ENCODE peak calls at places on chromosome 7, in eight cellular contexts. One of them, this sample, is unnamed.
A peak's percentile ranks its signal among the peaks of the same experiment; 100 is the strongest.

GRCh38 chr7:22143496-22143895 is 197.8 kb upstream of the CDCA7L start:
- DNase-seq in LoVo: no peak
- DNase-seq in CD4-positive, alpha-beta memory T cell: no peak
- DNase-seq in neural crest cell: no peak
- DNase-seq in HEK293T: no peak
- DNase-seq in EH: no peak
- DNase-seq in D721Med: no peak
- DNase-seq in NCI-H345: no peak
- DNase-seq in this sample: no peak

GRCh38 chr7:137564677-137565076 is 221.1 kb upstream of the PTN start:
- DNase-seq in LoVo: no peak
- DNase-seq in CD4-positive, alpha-beta memory T cell: no peak
- DNase-seq in neural crest cell: no peak
- DNase-seq in HEK293T: no peak
- DNase-seq in EH: no peak
- DNase-seq in D721Med: no peak
- DNase-seq in NCI-H345: no peak
- DNase-seq in this sample: no peak

GRCh38 chr7:136359333-136359903 is 382.3 kb upstream of the MTPN start:
- DNase-seq in LoVo: no peak
- DNase-seq in CD4-positive, alpha-beta memory T cell: no peak
- DNase-seq in neural crest cell: no peak
- DNase-seq in HEK293T: no peak
- DNase-seq in EH: no peak
- DNase-seq in D721Med: no peak
- DNase-seq in NCI-H345: no peak
- DNase-seq in this sample: no peak

GRCh38 chr7:139602143-139602722 is 78.7 kb downstream of the CLEC2L start:
- DNase-seq in LoVo: peak; percentile 30
- DNase-seq in CD4-positive, alpha-beta memory T cell: peak; percentile 30
- DNase-seq in neural crest cell: no peak
- DNase-seq in HEK293T: peak; percentile 58
- DNase-seq in EH: peak; percentile 56
- DNase-seq in D721Med: no peak
- DNase-seq in NCI-H345: peak; percentile 60
- DNase-seq in this sample: peak; percentile 61

GRCh38 chr7:36286688-36287087 is 103.0 kb upstream of the ANLN start:
- DNase-seq in LoVo: no peak
- DNase-seq in CD4-positive, alpha-beta memory T cell: no peak
- DNase-seq in neural crest cell: no peak
- DNase-seq in HEK293T: no peak
- DNase-seq in EH: no peak
- DNase-seq in D721Med: no peak
- DNase-seq in NCI-H345: no peak
- DNase-seq in this sample: no peak

GRCh38 chr7:112462236-112462635 is 12.0 kb downstream of the IFRD1 start:
- DNase-seq in LoVo: peak; percentile 52
- DNase-seq in CD4-positive, alpha-beta memory T cell: no peak
- DNase-seq in neural crest cell: no peak
- DNase-seq in HEK293T: no peak
- DNase-seq in EH: peak; percentile 57
- DNase-seq in D721Med: no peak
- DNase-seq in NCI-H345: peak; percentile 45
- DNase-seq in this sample: peak; percentile 90

GRCh38 chr7:34850681-34851080 is 186.6 kb downstream of the DPY19L1 start:
- DNase-seq in LoVo: no peak
- DNase-seq in CD4-positive, alpha-beta memory T cell: no peak
- DNase-seq in neural crest cell: no peak
- DNase-seq in HEK293T: no peak
- DNase-seq in EH: peak; percentile 27
- DNase-seq in D721Med: no peak
- DNase-seq in NCI-H345: no peak
- DNase-seq in this sample: no peak

GRCh38 chr7:29851487-29851886 is 45.2 kb downstream of the WIPF3 start:
- DNase-seq in LoVo: no peak
- DNase-seq in CD4-positive, alpha-beta memory T cell: no peak
- DNase-seq in neural crest cell: no peak
- DNase-seq in HEK293T: no peak
- DNase-seq in EH: no peak
- DNase-seq in D721Med: no peak
- DNase-seq in NCI-H345: no peak
- DNase-seq in this sample: no peak

GRCh38 chr7:91005024-91005423 is 259.2 kb upstream of the FZD1 start:
- DNase-seq in LoVo: no peak
- DNase-seq in CD4-positive, alpha-beta memory T cell: no peak
- DNase-seq in neural crest cell: no peak
- DNase-seq in HEK293T: no peak
- DNase-seq in EH: no peak
- DNase-seq in D721Med: no peak
- DNase-seq in NCI-H345: no peak
- DNase-seq in this sample: no peak

GRCh38 chr7:121083138-121083789 is 94.8 kb downstream of the CPED1 start:
- DNase-seq in LoVo: no peak
- DNase-seq in CD4-positive, alpha-beta memory T cell: no peak
- DNase-seq in neural crest cell: no peak
- DNase-seq in HEK293T: no peak
- DNase-seq in EH: peak; percentile 67
- DNase-seq in D721Med: no peak
- DNase-seq in NCI-H345: no peak
- DNase-seq in this sample: peak; percentile 72

GRCh38 chr7:16669581-16669980 is 23.6 kb downstream of the BZW2 start:
- DNase-seq in LoVo: no peak
- DNase-seq in CD4-positive, alpha-beta memory T cell: no peak
- DNase-seq in neural crest cell: no peak
- DNase-seq in HEK293T: no peak
- DNase-seq in EH: peak; percentile 70
- DNase-seq in D721Med: no peak
- DNase-seq in NCI-H345: no peak
- DNase-seq in this sample: no peak

GRCh38 chr7:82816272-82816671 is 346.4 kb downstream of the PCLO start:
- DNase-seq in LoVo: no peak
- DNase-seq in CD4-positive, alpha-beta memory T cell: no peak
- DNase-seq in neural crest cell: no peak
- DNase-seq in HEK293T: no peak
- DNase-seq in EH: no peak
- DNase-seq in D721Med: no peak
- DNase-seq in NCI-H345: no peak
- DNase-seq in this sample: no peak

GRCh38 chr7:120838281-120838682 is 19.7 kb downstream of the TSPAN12 start:
- DNase-seq in LoVo: no peak
- DNase-seq in CD4-positive, alpha-beta memory T cell: no peak
- DNase-seq in neural crest cell: no peak
- DNase-seq in HEK293T: no peak
- DNase-seq in EH: no peak
- DNase-seq in D721Med: no peak
- DNase-seq in NCI-H345: no peak
- DNase-seq in this sample: no peak

GRCh38 chr7:4663239-4663638 is 18.9 kb upstream of the FOXK1 start:
- DNase-seq in LoVo: no peak
- DNase-seq in CD4-positive, alpha-beta memory T cell: no peak
- DNase-seq in neural crest cell: no peak
- DNase-seq in HEK293T: no peak
- DNase-seq in EH: no peak
- DNase-seq in D721Med: no peak
- DNase-seq in NCI-H345: no peak
- DNase-seq in this sample: no peak

GRCh38 chr7:44765579-44766415 is 17.1 kb downstream of the ZMIZ2 start:
- DNase-seq in LoVo: no peak
- DNase-seq in CD4-positive, alpha-beta memory T cell: no peak
- DNase-seq in neural crest cell: no peak
- DNase-seq in HEK293T: no peak
- DNase-seq in EH: no peak
- DNase-seq in D721Med: no peak
- DNase-seq in NCI-H345: no peak
- DNase-seq in this sample: no peak

GRCh38 chr7:74338366-74339108 is 49.3 kb downstream of the CLIP2 start:
- DNase-seq in LoVo: no peak
- DNase-seq in CD4-positive, alpha-beta memory T cell: no peak
- DNase-seq in neural crest cell: no peak
- DNase-seq in HEK293T: no peak
- DNase-seq in EH: no peak
- DNase-seq in D721Med: no peak
- DNase-seq in NCI-H345: no peak
- DNase-seq in this sample: no peak